ENCODE peak calls at places on chromosome 11, in five cellular contexts. R is H1, A is K562, M is A549, E is HepG2. X is an unnamed sample.

GRCh38 chr11:116963813-116964212 is 126.4 kb upstream of the APOA1 start:
- DNase-seq in M (no peak), R (no peak), E (no peak), A (no peak), X (no peak)

GRCh38 chr11:126514061-126514713 is 158.7 kb downstream of the ST3GAL4 start:
- DNase-seq in M (no peak), A (no peak), R (no peak), E (no peak), X (no peak)

GRCh38 chr11:59172345-59173079 is 580 bp downstream of the DTX4 start:
- DNase-seq in A (no peak), M (no peak), R (no peak), E (peak), X (no peak)

GRCh38 chr11:105245781-105246315 is 106.3 kb upstream of the CARD18 start:
- DNase-seq in R (no peak), A (no peak), M (no peak), E (no peak), X (no peak)

GRCh38 chr11:66847461-66848232 is 4.4 kb downstream of the RCE1 start:
- DNase-seq in E (no peak), R (no peak), A (no peak), M (no peak), X (no peak)

GRCh38 chr11:1089738-1090599 is 15.3 kb downstream of the MUC2 start:
- DNase-seq in M (no peak), R (no peak), E (no peak), A (no peak), X (no peak)

GRCh38 chr11:72221386-72221785 is 3.2 kb upstream of the INPPL1 start:
- DNase-seq in A (no peak), R (no peak), E (no peak), M (no peak), X (no peak)

GRCh38 chr11:66022401-66023185 is 3.7 kb downstream of the CATSPER1 start:
- DNase-seq in R (peak), M (peak), A (peak), E (peak), X (peak)

GRCh38 chr11:104705475-104706195 is 192.6 kb downstream of the CASP12 start:
- DNase-seq in R (no peak), E (no peak), M (no peak), A (no peak), X (peak)

GRCh38 chr11:65352783-65353182 is 1.8 kb upstream of the TIGD3 start:
- DNase-seq in M (no peak), E (no peak), A (no peak), R (no peak), X (peak)

GRCh38 chr11:126421243-126421642 is 65.8 kb downstream of the ST3GAL4 start:
- DNase-seq in A (no peak), M (no peak), R (no peak), E (no peak), X (no peak)

GRCh38 chr11:68854273-68854958 is 12.7 kb upstream of the CPT1A start:
- DNase-seq in M (no peak), E (no peak), A (no peak), R (no peak), X (no peak)

GRCh38 chr11:68859123-68859522 is 17.4 kb upstream of the CPT1A start:
- DNase-seq in A (no peak), M (no peak), R (no peak), E (no peak), X (no peak)

GRCh38 chr11:68852628-68853027 is 10.9 kb upstream of the CPT1A start:
- DNase-seq in M (no peak), R (no peak), E (no peak), A (no peak), X (no peak)

GRCh38 chr11:68857037-68857586 is 15.4 kb upstream of the CPT1A start:
- DNase-seq in R (no peak), A (no peak), E (no peak), M (no peak), X (no peak)

DNA sequence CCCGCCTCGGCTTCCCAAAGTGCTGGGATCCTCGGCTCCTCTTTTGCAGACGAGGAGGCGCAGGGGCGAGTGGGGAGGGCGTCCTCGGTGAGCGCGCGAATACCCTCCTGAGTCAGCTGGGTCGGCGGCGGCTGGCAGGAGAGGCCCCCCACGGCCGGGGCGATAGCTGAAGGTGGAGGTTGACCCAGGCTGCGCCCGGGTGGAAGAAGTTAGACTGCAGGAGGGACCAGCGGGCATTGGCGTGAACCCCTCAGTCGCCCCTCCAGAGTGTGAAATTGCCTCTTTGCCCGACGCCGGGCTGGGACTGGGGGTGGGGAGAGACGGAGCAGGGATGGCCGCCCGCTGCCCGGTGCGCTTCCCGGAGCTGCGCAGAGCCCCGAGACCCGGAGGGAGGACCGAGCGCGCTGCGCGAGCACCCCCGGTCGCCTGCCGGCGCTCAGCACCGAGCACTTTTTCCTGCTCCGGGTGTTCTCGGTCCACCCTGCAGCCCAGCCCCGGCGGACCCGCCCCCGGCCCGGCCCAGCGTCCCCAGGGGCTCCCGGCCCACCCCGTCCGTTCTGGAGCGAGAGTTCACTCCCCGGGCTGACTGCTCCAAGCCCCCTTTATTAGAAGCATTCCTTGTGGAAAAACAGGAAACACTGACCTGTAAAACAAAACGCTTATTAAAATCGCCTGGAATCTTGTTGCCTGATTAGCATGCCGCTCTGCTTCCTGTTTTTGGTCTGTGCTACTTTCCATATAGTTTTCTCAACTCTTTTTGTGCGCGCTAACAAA is 13.7 kb upstream of the CPT1A start:
- DNase-seq in E (no peak), R (no peak), A (no peak), M (no peak), X (peak)
- H3K27ac ChIP-seq in E (no peak), R (no peak), A (no peak), M (peak), X (peak)

DNA sequence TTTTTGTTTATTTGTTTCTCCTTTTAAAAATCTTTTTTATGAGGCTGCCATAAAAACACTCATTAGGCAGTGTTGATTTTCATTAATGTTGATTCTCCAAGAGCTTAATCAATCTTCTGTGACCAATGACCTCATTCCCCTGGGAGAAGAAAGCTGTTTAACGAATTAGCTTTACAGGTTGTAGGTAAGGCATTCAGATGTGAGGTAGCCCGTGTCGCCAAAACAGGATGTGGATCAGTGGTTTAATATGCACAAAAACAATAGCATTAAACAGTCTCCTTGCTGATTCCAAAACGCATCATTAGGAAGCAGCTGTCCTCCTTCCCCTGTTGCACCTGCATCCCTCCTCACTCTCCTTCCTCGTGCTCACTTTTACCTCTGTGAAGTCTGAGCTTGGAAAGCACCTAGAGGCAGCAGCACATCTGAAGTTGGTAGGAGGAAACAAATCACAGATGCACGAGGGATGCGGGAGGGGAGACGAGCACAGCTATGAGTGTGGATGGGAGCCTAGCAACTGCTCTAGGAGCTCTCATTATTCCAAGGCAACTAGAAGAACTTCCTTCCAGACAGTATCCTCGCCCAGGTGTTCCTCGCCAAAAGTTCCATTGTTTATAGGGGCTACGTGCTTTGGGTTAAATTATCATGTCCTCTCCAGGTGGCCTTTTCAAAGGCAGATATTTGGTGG is 179.4 kb upstream of the SNX19 start:
- DNase-seq in R (no peak), A (no peak), M (no peak), E (no peak), X (no peak)
- TF ChIP-seq JUN in R (no peak), A (no peak), M (no peak), E (no peak), X (no peak)

DNA sequence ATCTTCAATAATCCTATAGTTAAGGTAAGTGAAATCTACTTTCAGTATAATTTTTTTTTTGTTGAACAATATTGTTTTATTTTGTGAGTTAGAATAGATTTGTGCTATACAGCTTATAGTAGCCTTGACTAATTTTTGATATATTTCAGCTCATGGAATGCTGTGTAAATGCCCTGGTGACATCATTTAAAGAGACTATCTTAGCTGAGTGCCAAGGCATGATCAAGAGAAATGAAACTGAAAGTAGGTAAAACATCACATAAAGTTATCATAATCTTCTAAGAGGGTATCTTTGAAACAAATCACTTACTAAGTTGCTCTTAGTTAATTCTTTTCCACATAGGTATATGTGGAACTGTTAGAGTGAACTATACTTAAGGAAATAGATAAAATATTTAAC is 51.4 kb upstream of the ACAT1 start:
- DNase-seq in M (no peak), R (no peak), A (no peak), E (no peak), X (peak)
- H3K27ac ChIP-seq in M (no peak), R (no peak), A (no peak), E (no peak), X (no peak)

DNA sequence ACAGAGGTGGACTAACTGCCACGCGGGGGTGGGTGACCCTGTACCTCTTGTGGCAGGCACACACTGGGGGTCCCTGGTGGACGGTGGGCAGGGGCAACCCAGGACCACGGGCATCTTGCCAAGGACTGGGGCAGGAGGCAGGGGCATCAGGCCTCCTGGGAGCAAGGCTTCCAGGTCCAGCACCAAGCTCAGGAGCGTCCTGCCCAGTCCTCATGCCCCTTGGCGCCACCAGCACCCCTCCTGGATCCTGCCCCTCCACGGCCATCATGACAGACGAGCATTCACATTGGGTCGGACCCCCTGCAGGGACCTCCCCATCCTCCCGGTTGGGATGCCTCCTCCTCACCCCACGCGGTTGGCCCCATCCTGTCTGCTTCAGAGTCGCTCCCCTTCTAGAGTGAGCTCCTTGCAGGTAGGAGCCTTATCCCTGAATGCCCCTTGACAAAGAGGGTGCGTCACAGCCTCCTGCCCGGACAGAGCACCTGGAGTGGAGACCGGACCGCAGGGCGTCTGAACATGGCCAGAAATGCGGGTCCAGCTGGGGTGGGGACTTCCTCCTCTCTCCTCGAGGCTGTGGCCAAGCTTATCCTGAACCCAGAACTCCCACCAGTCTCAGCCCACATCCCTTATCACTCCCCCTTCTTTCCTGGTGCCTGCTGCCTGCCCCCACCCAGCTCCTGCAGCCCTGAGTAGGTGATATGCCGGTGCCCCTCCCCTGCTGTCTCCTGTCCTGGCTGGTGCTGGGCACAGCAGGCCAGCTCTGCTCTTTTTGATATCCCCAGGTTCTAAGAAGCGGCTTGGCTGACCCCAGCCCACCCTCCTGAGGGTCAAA is 40.3 kb downstream of the IGF2 start:
- DNase-seq in R (no peak), E (no peak), M (no peak), A (no peak), X (no peak)
- TF ChIP-seq JUN in R (no peak), E (no peak), M (no peak), A (no peak), X (no peak)

DNA sequence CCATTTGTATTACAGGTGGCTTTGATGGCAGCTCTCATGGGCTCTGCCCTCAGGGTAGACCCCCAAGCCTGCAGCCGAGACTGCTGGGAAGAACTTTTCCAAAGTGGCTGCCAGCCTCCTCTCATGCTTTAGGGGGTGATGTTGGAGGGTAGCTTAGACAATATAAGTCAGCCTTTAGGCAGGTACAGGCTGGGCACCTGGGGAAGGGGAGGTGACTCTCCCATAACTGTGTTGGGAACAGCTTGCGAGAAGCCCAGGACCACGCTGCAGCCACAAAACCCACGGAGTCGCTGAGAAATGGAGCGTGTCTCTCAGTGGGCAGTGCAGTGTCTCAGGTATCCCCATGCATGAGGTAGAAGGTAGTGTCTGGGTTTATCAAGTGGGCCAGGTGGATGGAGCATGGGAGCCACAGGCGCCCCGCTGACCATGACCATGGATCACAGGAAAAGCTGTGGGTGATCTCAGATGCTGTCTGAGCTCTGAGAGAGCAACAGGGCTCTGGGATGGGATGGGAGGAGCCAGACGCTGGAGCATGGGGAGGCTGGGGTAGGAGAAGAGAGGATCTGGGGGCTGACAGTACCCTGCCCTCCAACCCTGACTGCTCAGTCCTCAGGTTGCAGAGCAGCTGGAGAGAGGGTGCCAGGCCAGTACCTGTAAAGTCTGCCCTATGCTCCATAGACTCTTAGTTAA is 115.2 kb downstream of the FEZ1 start:
- DNase-seq in R (no peak), E (no peak), M (no peak), A (no peak), X (no peak)
- H3K27ac ChIP-seq in R (no peak), E (no peak), M (no peak), A (no peak), X (no peak)

DNA sequence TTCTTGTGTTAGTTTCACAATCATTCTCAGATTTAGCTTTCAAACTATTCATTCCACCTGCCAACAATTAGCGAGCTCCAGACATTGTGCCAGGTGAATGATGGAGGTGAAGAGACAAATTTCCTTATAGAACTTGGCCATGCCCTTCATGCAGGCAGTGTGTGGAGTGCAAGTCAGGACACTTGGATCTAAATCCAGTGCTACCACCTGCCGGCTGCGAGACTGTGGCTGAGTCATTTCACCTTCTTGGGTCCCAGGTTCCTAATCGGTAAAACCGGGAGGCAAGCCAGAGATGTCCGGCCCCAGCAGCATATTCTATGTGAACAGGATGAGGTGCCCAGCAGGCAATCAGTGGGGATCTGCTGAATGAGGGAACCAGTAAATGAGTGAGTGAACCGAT is 18.6 kb upstream of the EHF start:
- DNase-seq in A (no peak), E (no peak), M (no peak), R (no peak), X (no peak)
- TF ChIP-seq JUN in A (no peak), E (no peak), M (no peak), R (no peak), X (no peak)